ENCODE peak calls at places on chromosomes 1 and 21, in eight cellular contexts. One of them, this sample, is unnamed.
A peak's percentile ranks its signal among the peaks of the same experiment; 100 is the strongest.

GRCh38 chr1:161382214-161383019 is 14.7 kb upstream of the CFAP126 start:
- DNase-seq in neuronal stem cell: peak; percentile 29
- DNase-seq in colonic mucosa: no peak
- DNase-seq in CD4-positive, alpha-beta memory T cell: peak; percentile 61
- DNase-seq in mesendoderm: peak; percentile 63
- DNase-seq in tibial artery: no peak
- DNase-seq in esophagus squamous epithelium: no peak
- DNase-seq in neural progenitor cell: peak; percentile 59
- DNase-seq in this sample: peak; percentile 72

GRCh38 chr21:44742418-44743153 is 31.2 kb upstream of the TSPEAR start:
- DNase-seq in esophagus squamous epithelium: no peak
- DNase-seq in mesendoderm: no peak
- DNase-seq in neuronal stem cell: no peak
- DNase-seq in tibial artery: no peak
- DNase-seq in neural progenitor cell: no peak
- DNase-seq in colonic mucosa: no peak
- DNase-seq in CD4-positive, alpha-beta memory T cell: peak; percentile 48
- DNase-seq in this sample: peak; percentile 38

GRCh38 chr1:31460027-31460426 is 47.0 kb downstream of the SERINC2 start:
- DNase-seq in tibial artery: no peak
- DNase-seq in neuronal stem cell: no peak
- DNase-seq in colonic mucosa: no peak
- DNase-seq in esophagus squamous epithelium: no peak
- DNase-seq in neural progenitor cell: peak; percentile 68
- DNase-seq in CD4-positive, alpha-beta memory T cell: no peak
- DNase-seq in mesendoderm: peak; percentile 76
- DNase-seq in this sample: peak; percentile 60

GRCh38 chr1:193213998-193214397 is 27.6 kb upstream of the B3GALT2 start:
- DNase-seq in neural progenitor cell: no peak
- DNase-seq in tibial artery: no peak
- DNase-seq in mesendoderm: no peak
- DNase-seq in esophagus squamous epithelium: no peak
- DNase-seq in neuronal stem cell: no peak
- DNase-seq in CD4-positive, alpha-beta memory T cell: no peak
- DNase-seq in colonic mucosa: no peak
- DNase-seq in this sample: no peak

GRCh38 chr1:25109527-25109926 is 122.8 kb downstream of the SYF2 start:
- DNase-seq in CD4-positive, alpha-beta memory T cell: peak; percentile 71
- DNase-seq in tibial artery: no peak
- DNase-seq in mesendoderm: no peak
- DNase-seq in neuronal stem cell: no peak
- DNase-seq in neural progenitor cell: no peak
- DNase-seq in esophagus squamous epithelium: no peak
- DNase-seq in colonic mucosa: no peak
- DNase-seq in this sample: no peak

GRCh38 chr1:174953657-174954435 is 45.9 kb upstream of the CACYBP start:
- DNase-seq in colonic mucosa: peak; percentile 70
- DNase-seq in neuronal stem cell: peak; percentile 14
- DNase-seq in neural progenitor cell: peak; percentile 58
- DNase-seq in tibial artery: no peak
- DNase-seq in CD4-positive, alpha-beta memory T cell: no peak
- DNase-seq in esophagus squamous epithelium: no peak
- DNase-seq in mesendoderm: peak; percentile 57
- DNase-seq in this sample: peak; percentile 70

GRCh38 chr1:204213668-204214662 is at the start of gene GOLT1A:
- DNase-seq in esophagus squamous epithelium: no peak
- DNase-seq in neuronal stem cell: peak; percentile 55
- DNase-seq in tibial artery: peak; percentile 67
- DNase-seq in colonic mucosa: peak; percentile 93
- DNase-seq in CD4-positive, alpha-beta memory T cell: peak; percentile 39
- DNase-seq in mesendoderm: peak; percentile 93
- DNase-seq in neural progenitor cell: peak; percentile 84
- DNase-seq in this sample: peak; percentile 94

GRCh38 chr1:155193275-155193990 is 14.3 kb downstream of the THBS3 start:
- DNase-seq in esophagus squamous epithelium: no peak
- DNase-seq in tibial artery: peak; percentile 87
- DNase-seq in mesendoderm: peak; percentile 96
- DNase-seq in neuronal stem cell: peak; percentile 91
- DNase-seq in colonic mucosa: peak; percentile 95
- DNase-seq in CD4-positive, alpha-beta memory T cell: peak; percentile 62
- DNase-seq in neural progenitor cell: peak; percentile 95
- DNase-seq in this sample: peak; percentile 77

GRCh38 chr1:29620631-29621030 is 384.3 kb downstream of the PTPRU start:
- DNase-seq in mesendoderm: no peak
- DNase-seq in neuronal stem cell: no peak
- DNase-seq in esophagus squamous epithelium: no peak
- DNase-seq in neural progenitor cell: no peak
- DNase-seq in tibial artery: no peak
- DNase-seq in CD4-positive, alpha-beta memory T cell: no peak
- DNase-seq in colonic mucosa: peak; percentile 4
- DNase-seq in this sample: no peak

GRCh38 chr1:40409467-40409866 is 35.9 kb downstream of the SMAP2 start:
- DNase-seq in neuronal stem cell: no peak
- DNase-seq in neural progenitor cell: no peak
- DNase-seq in CD4-positive, alpha-beta memory T cell: no peak
- DNase-seq in tibial artery: no peak
- DNase-seq in mesendoderm: no peak
- DNase-seq in esophagus squamous epithelium: no peak
- DNase-seq in colonic mucosa: no peak
- DNase-seq in this sample: no peak

GRCh38 chr1:79633456-79633855 is 626.9 kb upstream of the ADGRL4 start:
- DNase-seq in colonic mucosa: no peak
- DNase-seq in tibial artery: no peak
- DNase-seq in esophagus squamous epithelium: no peak
- DNase-seq in neural progenitor cell: no peak
- DNase-seq in neuronal stem cell: no peak
- DNase-seq in CD4-positive, alpha-beta memory T cell: no peak
- DNase-seq in mesendoderm: peak; percentile 4
- DNase-seq in this sample: no peak

GRCh38 chr1:234748066-234748465 is 138.1 kb upstream of the IRF2BP2 start:
- DNase-seq in mesendoderm: no peak
- DNase-seq in CD4-positive, alpha-beta memory T cell: no peak
- DNase-seq in esophagus squamous epithelium: no peak
- DNase-seq in colonic mucosa: no peak
- DNase-seq in neuronal stem cell: no peak
- DNase-seq in tibial artery: no peak
- DNase-seq in neural progenitor cell: no peak
- DNase-seq in this sample: no peak

GRCh38 chr1:34984435-34985062 is 598 bp downstream of the TMEM35B start:
- DNase-seq in esophagus squamous epithelium: no peak
- DNase-seq in colonic mucosa: peak; percentile 43
- DNase-seq in tibial artery: peak; percentile 59
- DNase-seq in neuronal stem cell: no peak
- DNase-seq in neural progenitor cell: peak; percentile 39
- DNase-seq in mesendoderm: peak; percentile 50
- DNase-seq in CD4-positive, alpha-beta memory T cell: no peak
- DNase-seq in this sample: peak; percentile 30

GRCh38 chr1:19920132-19920710 is 3.2 kb downstream of the PLA2G2E start:
- DNase-seq in neural progenitor cell: no peak
- DNase-seq in colonic mucosa: no peak
- DNase-seq in esophagus squamous epithelium: no peak
- DNase-seq in neuronal stem cell: no peak
- DNase-seq in tibial artery: no peak
- DNase-seq in mesendoderm: no peak
- DNase-seq in CD4-positive, alpha-beta memory T cell: no peak
- DNase-seq in this sample: no peak

GRCh38 chr1:80064524-80064923 is 1058.0 kb upstream of the ADGRL4 start:
- DNase-seq in tibial artery: no peak
- DNase-seq in mesendoderm: no peak
- DNase-seq in CD4-positive, alpha-beta memory T cell: no peak
- DNase-seq in colonic mucosa: no peak
- DNase-seq in neural progenitor cell: no peak
- DNase-seq in esophagus squamous epithelium: no peak
- DNase-seq in neuronal stem cell: no peak
- DNase-seq in this sample: no peak

GRCh38 chr1:17922833-17923232 is 167.7 kb downstream of the ACTL8 start:
- DNase-seq in tibial artery: peak; percentile 34
- DNase-seq in neural progenitor cell: peak; percentile 86
- DNase-seq in colonic mucosa: peak; percentile 58
- DNase-seq in mesendoderm: peak; percentile 68
- DNase-seq in neuronal stem cell: peak; percentile 57
- DNase-seq in CD4-positive, alpha-beta memory T cell: no peak
- DNase-seq in esophagus squamous epithelium: no peak
- DNase-seq in this sample: peak; percentile 15

GRCh38 chr1:187839873-187840272 is 1011.1 kb downstream of the PLA2G4A start:
- DNase-seq in CD4-positive, alpha-beta memory T cell: no peak
- DNase-seq in tibial artery: no peak
- DNase-seq in colonic mucosa: no peak
- DNase-seq in esophagus squamous epithelium: no peak
- DNase-seq in mesendoderm: no peak
- DNase-seq in neuronal stem cell: no peak
- DNase-seq in neural progenitor cell: no peak
- DNase-seq in this sample: no peak

GRCh38 chr1:157099633-157100009 is at the start of gene ETV3L:
- DNase-seq in colonic mucosa: no peak
- DNase-seq in neural progenitor cell: peak; percentile 77
- DNase-seq in neuronal stem cell: no peak
- DNase-seq in tibial artery: no peak
- DNase-seq in CD4-positive, alpha-beta memory T cell: no peak
- DNase-seq in esophagus squamous epithelium: no peak
- DNase-seq in mesendoderm: no peak
- DNase-seq in this sample: no peak

GRCh38 chr21:42980959-42981523 is 6.7 kb downstream of the PKNOX1 start:
- DNase-seq in CD4-positive, alpha-beta memory T cell: no peak
- DNase-seq in neuronal stem cell: no peak
- DNase-seq in neural progenitor cell: no peak
- DNase-seq in tibial artery: no peak
- DNase-seq in esophagus squamous epithelium: no peak
- DNase-seq in mesendoderm: no peak
- DNase-seq in colonic mucosa: no peak
- DNase-seq in this sample: no peak

DNA sequence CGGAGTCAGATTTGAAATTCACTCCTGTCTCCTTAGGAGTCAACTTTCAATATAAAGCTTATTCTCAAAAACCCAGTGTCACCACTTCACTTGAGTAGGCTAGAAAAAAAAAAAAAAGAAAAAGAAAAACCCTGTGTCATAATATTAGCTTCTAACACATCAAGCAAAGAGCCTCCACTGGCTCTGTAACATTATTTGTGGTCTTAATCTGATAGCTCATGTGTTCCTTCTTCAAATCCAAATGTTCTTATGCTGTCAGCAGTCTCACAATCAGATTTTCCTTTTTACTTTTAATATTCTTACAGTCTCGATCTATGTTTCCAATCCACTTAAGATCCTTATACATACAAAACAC is 26.1 kb upstream of the PSMG1 start:
- DNase-seq in esophagus squamous epithelium: no peak
- DNase-seq in neuronal stem cell: no peak
- DNase-seq in colonic mucosa: no peak
- DNase-seq in mesendoderm: no peak
- DNase-seq in tibial artery: no peak
- DNase-seq in CD4-positive, alpha-beta memory T cell: no peak
- DNase-seq in neural progenitor cell: no peak
- DNase-seq in this sample: no peak
- H3K4me3 ChIP-seq in esophagus squamous epithelium: no peak overlapping the region
- H3K4me3 ChIP-seq in neuronal stem cell: no peak overlapping the region
- H3K4me3 ChIP-seq in colonic mucosa: no peak overlapping the region
- H3K4me3 ChIP-seq in mesendoderm: no peak overlapping the region
- H3K4me3 ChIP-seq in tibial artery: no peak overlapping the region
- H3K4me3 ChIP-seq in CD4-positive, alpha-beta memory T cell: no peak overlapping the region
- H3K4me3 ChIP-seq in neural progenitor cell: no peak overlapping the region
- H3K4me3 ChIP-seq in this sample: no peak overlapping the region

DNA sequence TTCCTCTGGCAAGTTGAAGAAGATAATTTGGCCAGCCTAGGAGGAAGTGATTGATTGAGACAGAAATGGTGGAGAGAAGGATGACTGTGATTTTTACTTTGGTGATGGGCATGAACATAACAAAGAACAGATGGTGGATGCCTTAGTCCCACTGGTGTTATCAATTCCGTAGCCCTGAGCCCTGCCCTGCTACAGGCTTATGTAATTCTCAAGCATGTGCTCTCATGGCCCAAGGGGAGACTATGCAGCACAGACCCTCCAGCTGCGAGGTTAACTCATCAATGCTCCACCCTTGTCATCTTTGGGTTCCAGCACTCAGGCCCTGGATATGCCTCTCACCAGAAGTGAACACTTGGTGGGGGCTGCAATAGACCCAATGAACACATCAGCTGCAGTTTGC is 62.7 kb upstream of the LRRC8D start:
- DNase-seq in esophagus squamous epithelium: no peak
- DNase-seq in tibial artery: no peak
- DNase-seq in mesendoderm: no peak
- DNase-seq in neuronal stem cell: no peak
- DNase-seq in neural progenitor cell: no peak
- DNase-seq in colonic mucosa: no peak
- DNase-seq in CD4-positive, alpha-beta memory T cell: no peak
- DNase-seq in this sample: no peak
- H3K27ac ChIP-seq in esophagus squamous epithelium: no peak overlapping the region
- H3K27ac ChIP-seq in tibial artery: no peak overlapping the region
- H3K27ac ChIP-seq in mesendoderm: no peak overlapping the region
- H3K27ac ChIP-seq in neuronal stem cell: no peak overlapping the region
- H3K27ac ChIP-seq in neural progenitor cell: no peak overlapping the region
- H3K27ac ChIP-seq in colonic mucosa: peak overlapping the region; percentile 19
- H3K27ac ChIP-seq in CD4-positive, alpha-beta memory T cell: peak overlapping the region; percentile 56
- H3K27ac ChIP-seq in this sample: no peak overlapping the region

GRCh38 chr1:116134178-116134773 is 23.1 kb downstream of the MAB21L3 start:
- DNase-seq in neuronal stem cell: no peak
- DNase-seq in CD4-positive, alpha-beta memory T cell: no peak
- DNase-seq in colonic mucosa: peak; percentile 13
- DNase-seq in neural progenitor cell: peak; percentile 11
- DNase-seq in esophagus squamous epithelium: no peak
- DNase-seq in mesendoderm: no peak
- DNase-seq in tibial artery: no peak
- DNase-seq in this sample: peak; percentile 67

GRCh38 chr1:116144151-116144550 is 33.0 kb downstream of the MAB21L3 start:
- DNase-seq in tibial artery: no peak
- DNase-seq in neuronal stem cell: no peak
- DNase-seq in CD4-positive, alpha-beta memory T cell: no peak
- DNase-seq in esophagus squamous epithelium: no peak
- DNase-seq in mesendoderm: no peak
- DNase-seq in colonic mucosa: no peak
- DNase-seq in neural progenitor cell: no peak
- DNase-seq in this sample: no peak

GRCh38 chr1:116138277-116138792 is 27.1 kb downstream of the MAB21L3 start:
- DNase-seq in neuronal stem cell: no peak
- DNase-seq in colonic mucosa: peak; percentile 14
- DNase-seq in tibial artery: no peak
- DNase-seq in esophagus squamous epithelium: no peak
- DNase-seq in mesendoderm: no peak
- DNase-seq in neural progenitor cell: no peak
- DNase-seq in CD4-positive, alpha-beta memory T cell: no peak
- DNase-seq in this sample: no peak

GRCh38 chr1:116133696-116134095 is 22.5 kb downstream of the MAB21L3 start:
- DNase-seq in CD4-positive, alpha-beta memory T cell: no peak
- DNase-seq in neural progenitor cell: no peak
- DNase-seq in esophagus squamous epithelium: no peak
- DNase-seq in tibial artery: no peak
- DNase-seq in mesendoderm: no peak
- DNase-seq in colonic mucosa: peak; percentile 14
- DNase-seq in neuronal stem cell: no peak
- DNase-seq in this sample: no peak

GRCh38 chr1:116139592-116140134 is 28.5 kb downstream of the MAB21L3 start:
- DNase-seq in CD4-positive, alpha-beta memory T cell: no peak
- DNase-seq in neural progenitor cell: no peak
- DNase-seq in neuronal stem cell: no peak
- DNase-seq in esophagus squamous epithelium: no peak
- DNase-seq in colonic mucosa: peak; percentile 15
- DNase-seq in mesendoderm: no peak
- DNase-seq in tibial artery: no peak
- DNase-seq in this sample: no peak
- H3K4me1 ChIP-seq in CD4-positive, alpha-beta memory T cell: no peaks in the 10 kb centered on the region
- H3K4me1 ChIP-seq in neural progenitor cell: no peaks in the 10 kb centered on the region
- H3K4me1 ChIP-seq in neuronal stem cell: no peaks in the 10 kb centered on the region
- H3K4me1 ChIP-seq in esophagus squamous epithelium: no peaks in the 10 kb centered on the region
- H3K4me1 ChIP-seq in colonic mucosa: no peaks in the 10 kb centered on the region
- H3K4me1 ChIP-seq in mesendoderm: no peaks in the 10 kb centered on the region
- H3K4me1 ChIP-seq in tibial artery: no peaks in the 10 kb centered on the region
- H3K4me1 ChIP-seq in this sample: no peaks in the 10 kb centered on the region

GRCh38 chr1:54096491-54097235 is 43.3 kb downstream of the TCEANC2 start:
- DNase-seq in neuronal stem cell: no peak
- DNase-seq in colonic mucosa: peak; percentile 16
- DNase-seq in CD4-positive, alpha-beta memory T cell: no peak
- DNase-seq in mesendoderm: peak; percentile 83
- DNase-seq in tibial artery: no peak
- DNase-seq in esophagus squamous epithelium: no peak
- DNase-seq in neural progenitor cell: peak; percentile 57
- DNase-seq in this sample: no peak
- H3K4me3 ChIP-seq in neuronal stem cell: no peak overlapping the region
- H3K4me3 ChIP-seq in colonic mucosa: no peak overlapping the region
- H3K4me3 ChIP-seq in CD4-positive, alpha-beta memory T cell: no peak overlapping the region
- H3K4me3 ChIP-seq in mesendoderm: no peak overlapping the region
- H3K4me3 ChIP-seq in tibial artery: no peak overlapping the region
- H3K4me3 ChIP-seq in esophagus squamous epithelium: no peak overlapping the region
- H3K4me3 ChIP-seq in neural progenitor cell: no peak overlapping the region
- H3K4me3 ChIP-seq in this sample: no peak overlapping the region

This sample was measured in small intestine.